ENCODE peak calls at places on chromosome 1, in five cellular contexts. One of them, this sample, is unnamed.

GRCh38 chr1:9308236-9308635 is 15.5 kb downstream of the SPSB1 start:
- DNase-seq in stimulated activated CD4-positive, alpha-beta T cell treated with anti-CD3 and anti-CD28 coated beads, Interleukin-1b, Interleukin-23, amount 100 ng/mL, for 1 hour: no peak
- DNase-seq in hippocampal formation: no peak
- DNase-seq in NCI-H1417: no peak
- DNase-seq in aorta: no peak
- DNase-seq in this sample: no peak

GRCh38 chr1:68121536-68121935 is 71.1 kb upstream of the DIRAS3 start:
- DNase-seq in stimulated activated CD4-positive, alpha-beta T cell treated with anti-CD3 and anti-CD28 coated beads, Interleukin-1b, Interleukin-23, amount 100 ng/mL, for 1 hour: no peak
- DNase-seq in hippocampal formation: no peak
- DNase-seq in NCI-H1417: no peak
- DNase-seq in aorta: no peak
- DNase-seq in this sample: no peak

GRCh38 chr1:50724626-50725286 is 235.3 kb downstream of the FAF1 start:
- DNase-seq in stimulated activated CD4-positive, alpha-beta T cell treated with anti-CD3 and anti-CD28 coated beads, Interleukin-1b, Interleukin-23, amount 100 ng/mL, for 1 hour: no peak
- DNase-seq in hippocampal formation: no peak
- DNase-seq in NCI-H1417: no peak
- DNase-seq in aorta: no peak
- DNase-seq in this sample: no peak

GRCh38 chr1:43134068-43134467 is 38.0 kb downstream of the EBNA1BP2 start:
- DNase-seq in stimulated activated CD4-positive, alpha-beta T cell treated with anti-CD3 and anti-CD28 coated beads, Interleukin-1b, Interleukin-23, amount 100 ng/mL, for 1 hour: no peak
- DNase-seq in hippocampal formation: no peak
- DNase-seq in NCI-H1417: no peak
- DNase-seq in aorta: no peak
- DNase-seq in this sample: no peak

GRCh38 chr1:14756617-14757259 is 158.3 kb downstream of the KAZN start:
- DNase-seq in stimulated activated CD4-positive, alpha-beta T cell treated with anti-CD3 and anti-CD28 coated beads, Interleukin-1b, Interleukin-23, amount 100 ng/mL, for 1 hour: no peak
- DNase-seq in hippocampal formation: no peak
- DNase-seq in NCI-H1417: no peak
- DNase-seq in aorta: no peak
- DNase-seq in this sample: no peak

GRCh38 chr1:96559707-96560588 is 161.6 kb upstream of the PTBP2 start:
- DNase-seq in stimulated activated CD4-positive, alpha-beta T cell treated with anti-CD3 and anti-CD28 coated beads, Interleukin-1b, Interleukin-23, amount 100 ng/mL, for 1 hour: no peak
- DNase-seq in hippocampal formation: no peak
- DNase-seq in NCI-H1417: no peak
- DNase-seq in aorta: peak
- DNase-seq in this sample: no peak

GRCh38 chr1:235984041-235984820 is 80.7 kb downstream of the NID1 start:
- DNase-seq in stimulated activated CD4-positive, alpha-beta T cell treated with anti-CD3 and anti-CD28 coated beads, Interleukin-1b, Interleukin-23, amount 100 ng/mL, for 1 hour: no peak
- DNase-seq in hippocampal formation: no peak
- DNase-seq in NCI-H1417: no peak
- DNase-seq in aorta: no peak
- DNase-seq in this sample: no peak

GRCh38 chr1:15332525-15332924 is 77.2 kb upstream of the EFHD2 start:
- DNase-seq in stimulated activated CD4-positive, alpha-beta T cell treated with anti-CD3 and anti-CD28 coated beads, Interleukin-1b, Interleukin-23, amount 100 ng/mL, for 1 hour: no peak
- DNase-seq in hippocampal formation: no peak
- DNase-seq in NCI-H1417: no peak
- DNase-seq in aorta: no peak
- DNase-seq in this sample: no peak

This sample was measured in SW 1271.